ENCODE peak calls at places on chromosomes 1 and 21, in ten cellular contexts. One of them, this sample, is unnamed.

GRCh38 chr1:233409540-233409939 is 82.0 kb downstream of the MAP3K21 start:
- DNase-seq in IMR-90: no peak
- DNase-seq in BE2C: no peak
- DNase-seq in fibroblast of the aortic adventitia: no peak
- DNase-seq in heart left ventricle: no peak
- DNase-seq in HFF-Myc: no peak
- DNase-seq in mesothelial cell of epicardium: no peak
- DNase-seq in AG10803: no peak
- DNase-seq in cardiac muscle cell: no peak
- DNase-seq in spleen: no peak
- DNase-seq in this sample: no peak

GRCh38 chr1:95098196-95098595 is 19.0 kb upstream of the TLCD4 start:
- DNase-seq in IMR-90: peak; percentile 49
- DNase-seq in BE2C: no peak
- DNase-seq in fibroblast of the aortic adventitia: no peak
- DNase-seq in heart left ventricle: no peak
- DNase-seq in HFF-Myc: no peak
- DNase-seq in mesothelial cell of epicardium: no peak
- DNase-seq in AG10803: peak; percentile 62
- DNase-seq in cardiac muscle cell: no peak
- DNase-seq in spleen: no peak
- DNase-seq in this sample: no peak

GRCh38 chr1:24186993-24187790 is at the start of gene IFNLR1:
- DNase-seq in IMR-90: no peak
- DNase-seq in BE2C: peak; percentile 33
- DNase-seq in fibroblast of the aortic adventitia: peak; percentile 12
- DNase-seq in heart left ventricle: peak; percentile 61
- DNase-seq in HFF-Myc: no peak
- DNase-seq in mesothelial cell of epicardium: peak; percentile 64
- DNase-seq in AG10803: peak; percentile 11
- DNase-seq in cardiac muscle cell: peak; percentile 83
- DNase-seq in spleen: peak; percentile 94
- DNase-seq in this sample: no peak

GRCh38 chr1:202282017-202282335 is 59.8 kb downstream of the UBE2T start:
- DNase-seq in IMR-90: no peak
- DNase-seq in BE2C: no peak
- DNase-seq in fibroblast of the aortic adventitia: no peak
- DNase-seq in heart left ventricle: no peak
- DNase-seq in HFF-Myc: no peak
- DNase-seq in mesothelial cell of epicardium: no peak
- DNase-seq in AG10803: no peak
- DNase-seq in cardiac muscle cell: no peak
- DNase-seq in spleen: peak; percentile 56
- DNase-seq in this sample: no peak

GRCh38 chr1:65478379-65479026 is 58.0 kb downstream of the LEPR start:
- DNase-seq in IMR-90: peak; percentile 55
- DNase-seq in BE2C: no peak
- DNase-seq in fibroblast of the aortic adventitia: peak; percentile 44
- DNase-seq in heart left ventricle: no peak
- DNase-seq in HFF-Myc: no peak
- DNase-seq in mesothelial cell of epicardium: no peak
- DNase-seq in AG10803: no peak
- DNase-seq in cardiac muscle cell: no peak
- DNase-seq in spleen: no peak
- DNase-seq in this sample: no peak

GRCh38 chr1:155191904-155192303 is 15.8 kb downstream of the THBS3 start:
- DNase-seq in IMR-90: no peak
- DNase-seq in BE2C: no peak
- DNase-seq in fibroblast of the aortic adventitia: no peak
- DNase-seq in heart left ventricle: peak; percentile 19
- DNase-seq in HFF-Myc: no peak
- DNase-seq in mesothelial cell of epicardium: no peak
- DNase-seq in AG10803: no peak
- DNase-seq in cardiac muscle cell: no peak
- DNase-seq in spleen: no peak
- DNase-seq in this sample: no peak

GRCh38 chr1:226846801-226847200 is 23.6 kb upstream of the PSEN2 start:
- DNase-seq in IMR-90: no peak
- DNase-seq in BE2C: no peak
- DNase-seq in fibroblast of the aortic adventitia: peak; percentile 43
- DNase-seq in heart left ventricle: no peak
- DNase-seq in HFF-Myc: no peak
- DNase-seq in mesothelial cell of epicardium: no peak
- DNase-seq in AG10803: peak; percentile 34
- DNase-seq in cardiac muscle cell: no peak
- DNase-seq in spleen: no peak
- DNase-seq in this sample: no peak

GRCh38 chr21:29656504-29657227 is 283.1 kb downstream of the GRIK1 start:
- DNase-seq in IMR-90: peak; percentile 85
- DNase-seq in BE2C: no peak
- DNase-seq in fibroblast of the aortic adventitia: peak; percentile 77
- DNase-seq in heart left ventricle: no peak
- DNase-seq in HFF-Myc: peak; percentile 35
- DNase-seq in mesothelial cell of epicardium: no peak
- DNase-seq in AG10803: peak; percentile 63
- DNase-seq in cardiac muscle cell: no peak
- DNase-seq in spleen: no peak
- DNase-seq in this sample: no peak

GRCh38 chr1:10768552-10768951 is 27.9 kb downstream of the CASZ1 start:
- DNase-seq in IMR-90: no peak
- DNase-seq in BE2C: no peak
- DNase-seq in fibroblast of the aortic adventitia: no peak
- DNase-seq in heart left ventricle: peak; percentile 15
- DNase-seq in HFF-Myc: no peak
- DNase-seq in mesothelial cell of epicardium: no peak
- DNase-seq in AG10803: no peak
- DNase-seq in cardiac muscle cell: no peak
- DNase-seq in spleen: no peak
- DNase-seq in this sample: no peak

GRCh38 chr1:46535063-46535462 is 16.4 kb downstream of the KNCN start:
- DNase-seq in IMR-90: no peak
- DNase-seq in BE2C: peak; percentile 20
- DNase-seq in fibroblast of the aortic adventitia: no peak
- DNase-seq in heart left ventricle: no peak
- DNase-seq in HFF-Myc: no peak
- DNase-seq in mesothelial cell of epicardium: no peak
- DNase-seq in AG10803: no peak
- DNase-seq in cardiac muscle cell: peak; percentile 51
- DNase-seq in spleen: no peak
- DNase-seq in this sample: no peak

GRCh38 chr21:41135715-41136114 is 32.2 kb upstream of the BACE2 start:
- DNase-seq in IMR-90: no peak
- DNase-seq in BE2C: no peak
- DNase-seq in fibroblast of the aortic adventitia: no peak
- DNase-seq in heart left ventricle: no peak
- DNase-seq in HFF-Myc: no peak
- DNase-seq in mesothelial cell of epicardium: no peak
- DNase-seq in AG10803: no peak
- DNase-seq in cardiac muscle cell: no peak
- DNase-seq in spleen: no peak
- DNase-seq in this sample: no peak

GRCh38 chr1:12435639-12436344 is 182.2 kb downstream of the DHRS3 start:
- DNase-seq in IMR-90: peak; percentile 43
- DNase-seq in BE2C: no peak
- DNase-seq in fibroblast of the aortic adventitia: peak; percentile 34
- DNase-seq in heart left ventricle: no peak
- DNase-seq in HFF-Myc: no peak
- DNase-seq in mesothelial cell of epicardium: no peak
- DNase-seq in AG10803: peak; percentile 16
- DNase-seq in cardiac muscle cell: no peak
- DNase-seq in spleen: no peak
- DNase-seq in this sample: no peak

GRCh38 chr21:38380391-38381137 is 117.7 kb downstream of the ERG start:
- DNase-seq in IMR-90: peak; percentile 8
- DNase-seq in BE2C: no peak
- DNase-seq in fibroblast of the aortic adventitia: peak; percentile 72
- DNase-seq in heart left ventricle: no peak
- DNase-seq in HFF-Myc: no peak
- DNase-seq in mesothelial cell of epicardium: no peak
- DNase-seq in AG10803: no peak
- DNase-seq in cardiac muscle cell: no peak
- DNase-seq in spleen: no peak
- DNase-seq in this sample: no peak
- TF ChIP-seq CTCF in IMR-90: peak; percentile 32
- TF ChIP-seq CTCF in BE2C: peak; percentile 23
- TF ChIP-seq CTCF in fibroblast of the aortic adventitia: peak; percentile 47
- TF ChIP-seq CTCF in heart left ventricle: no peak
- TF ChIP-seq CTCF in HFF-Myc: no peak
- TF ChIP-seq CTCF in mesothelial cell of epicardium: peak; percentile 36
- TF ChIP-seq CTCF in AG10803: peak; percentile 46
- TF ChIP-seq CTCF in cardiac muscle cell: peak; percentile 48
- TF ChIP-seq CTCF in spleen: no peak
- TF ChIP-seq CTCF in this sample: no peak

GRCh38 chr1:44158871-44159270 is 17.4 kb upstream of the KLF18 start:
- DNase-seq in IMR-90: no peak
- DNase-seq in BE2C: no peak
- DNase-seq in fibroblast of the aortic adventitia: no peak
- DNase-seq in heart left ventricle: no peak
- DNase-seq in HFF-Myc: no peak
- DNase-seq in mesothelial cell of epicardium: no peak
- DNase-seq in AG10803: no peak
- DNase-seq in cardiac muscle cell: no peak
- DNase-seq in spleen: no peak
- DNase-seq in this sample: no peak

GRCh38 chr1:44157903-44158302 is 16.5 kb upstream of the KLF18 start:
- DNase-seq in IMR-90: no peak
- DNase-seq in BE2C: no peak
- DNase-seq in fibroblast of the aortic adventitia: no peak
- DNase-seq in heart left ventricle: no peak
- DNase-seq in HFF-Myc: no peak
- DNase-seq in mesothelial cell of epicardium: no peak
- DNase-seq in AG10803: no peak
- DNase-seq in cardiac muscle cell: no peak
- DNase-seq in spleen: no peak
- DNase-seq in this sample: no peak

DNA sequence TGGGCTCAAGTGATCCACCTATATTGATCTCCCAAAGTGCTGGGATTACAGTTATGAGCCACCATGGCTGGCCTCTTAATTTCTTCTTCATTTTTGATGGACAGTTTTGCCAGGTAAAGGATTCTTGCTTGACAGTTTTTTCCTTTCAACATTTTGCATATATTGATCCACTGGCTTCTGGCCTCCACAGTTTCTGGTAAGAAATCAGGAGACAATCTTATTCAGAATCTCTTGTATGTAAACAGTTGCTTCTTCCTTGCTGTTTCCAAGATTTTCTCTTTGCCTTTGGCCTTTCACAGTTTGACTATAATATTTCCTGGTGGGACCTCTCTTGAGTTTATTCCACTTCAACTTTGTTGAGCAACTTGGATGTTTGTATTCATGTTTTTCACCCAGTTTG is 20.1 kb upstream of the KLF18 start:
- DNase-seq in IMR-90: no peak
- DNase-seq in BE2C: no peak
- DNase-seq in fibroblast of the aortic adventitia: no peak
- DNase-seq in heart left ventricle: no peak
- DNase-seq in HFF-Myc: no peak
- DNase-seq in mesothelial cell of epicardium: no peak
- DNase-seq in AG10803: no peak
- DNase-seq in cardiac muscle cell: no peak
- DNase-seq in spleen: no peak
- DNase-seq in this sample: no peak
- TF ChIP-seq CTCF in IMR-90: no peak
- TF ChIP-seq CTCF in BE2C: no peak
- TF ChIP-seq CTCF in fibroblast of the aortic adventitia: no peak
- TF ChIP-seq CTCF in heart left ventricle: no peak
- TF ChIP-seq CTCF in HFF-Myc: no peak
- TF ChIP-seq CTCF in mesothelial cell of epicardium: no peak
- TF ChIP-seq CTCF in AG10803: no peak
- TF ChIP-seq CTCF in cardiac muscle cell: no peak
- TF ChIP-seq CTCF in spleen: no peak
- TF ChIP-seq CTCF in this sample: no peak

DNA sequence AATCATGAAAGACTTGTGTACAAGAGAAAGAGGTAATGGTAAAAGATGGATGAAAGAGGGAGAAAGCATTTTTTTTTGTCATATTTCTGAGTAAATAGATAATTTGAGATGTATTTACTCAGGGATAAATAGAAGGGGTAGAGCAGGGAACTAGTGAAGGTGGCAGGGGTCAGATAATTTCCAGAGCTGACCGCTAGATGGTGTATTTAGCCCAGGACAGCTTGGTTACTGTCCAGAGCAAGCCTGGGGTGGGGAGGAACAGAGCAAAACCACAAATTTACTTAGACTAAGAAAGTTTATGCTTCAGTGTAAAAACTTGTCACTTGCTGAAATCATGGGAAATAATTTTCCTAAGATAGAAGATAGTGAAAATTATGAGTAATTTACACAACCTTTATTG is 91.5 kb downstream of the XCL2 start:
- DNase-seq in IMR-90: no peak
- DNase-seq in BE2C: no peak
- DNase-seq in fibroblast of the aortic adventitia: no peak
- DNase-seq in heart left ventricle: no peak
- DNase-seq in HFF-Myc: no peak
- DNase-seq in mesothelial cell of epicardium: no peak
- DNase-seq in AG10803: no peak
- DNase-seq in cardiac muscle cell: no peak
- DNase-seq in spleen: no peak
- DNase-seq in this sample: no peak
- TF ChIP-seq CTCF in IMR-90: peak; percentile 12
- TF ChIP-seq CTCF in BE2C: peak; percentile 50
- TF ChIP-seq CTCF in fibroblast of the aortic adventitia: peak; percentile 21
- TF ChIP-seq CTCF in heart left ventricle: no peak
- TF ChIP-seq CTCF in HFF-Myc: peak; percentile 24
- TF ChIP-seq CTCF in mesothelial cell of epicardium: no peak
- TF ChIP-seq CTCF in AG10803: no peak
- TF ChIP-seq CTCF in cardiac muscle cell: peak; percentile 18
- TF ChIP-seq CTCF in spleen: no peak
- TF ChIP-seq CTCF in this sample: no peak

GRCh38 chr1:246279402-246279801 is 227.7 kb downstream of the SMYD3 start:
- DNase-seq in IMR-90: no peak
- DNase-seq in BE2C: no peak
- DNase-seq in fibroblast of the aortic adventitia: no peak
- DNase-seq in heart left ventricle: no peak
- DNase-seq in HFF-Myc: no peak
- DNase-seq in mesothelial cell of epicardium: no peak
- DNase-seq in AG10803: no peak
- DNase-seq in cardiac muscle cell: no peak
- DNase-seq in spleen: no peak
- DNase-seq in this sample: no peak

GRCh38 chr1:246281639-246282038 is 225.4 kb downstream of the SMYD3 start:
- DNase-seq in IMR-90: no peak
- DNase-seq in BE2C: no peak
- DNase-seq in fibroblast of the aortic adventitia: no peak
- DNase-seq in heart left ventricle: no peak
- DNase-seq in HFF-Myc: no peak
- DNase-seq in mesothelial cell of epicardium: no peak
- DNase-seq in AG10803: no peak
- DNase-seq in cardiac muscle cell: no peak
- DNase-seq in spleen: no peak
- DNase-seq in this sample: no peak

GRCh38 chr1:246284021-246284420 is 223.1 kb downstream of the SMYD3 start:
- DNase-seq in IMR-90: peak; percentile 70
- DNase-seq in BE2C: no peak
- DNase-seq in fibroblast of the aortic adventitia: no peak
- DNase-seq in heart left ventricle: no peak
- DNase-seq in HFF-Myc: peak; percentile 84
- DNase-seq in mesothelial cell of epicardium: no peak
- DNase-seq in AG10803: no peak
- DNase-seq in cardiac muscle cell: peak; percentile 75
- DNase-seq in spleen: no peak
- DNase-seq in this sample: no peak

GRCh38 chr1:246281195-246281594 is 225.9 kb downstream of the SMYD3 start:
- DNase-seq in IMR-90: no peak
- DNase-seq in BE2C: no peak
- DNase-seq in fibroblast of the aortic adventitia: no peak
- DNase-seq in heart left ventricle: no peak
- DNase-seq in HFF-Myc: no peak
- DNase-seq in mesothelial cell of epicardium: no peak
- DNase-seq in AG10803: no peak
- DNase-seq in cardiac muscle cell: no peak
- DNase-seq in spleen: no peak
- DNase-seq in this sample: no peak

GRCh38 chr1:246280551-246280950 is 226.5 kb downstream of the SMYD3 start:
- DNase-seq in IMR-90: peak; percentile 60
- DNase-seq in BE2C: peak; percentile 42
- DNase-seq in fibroblast of the aortic adventitia: peak; percentile 65
- DNase-seq in heart left ventricle: no peak
- DNase-seq in HFF-Myc: peak; percentile 9
- DNase-seq in mesothelial cell of epicardium: no peak
- DNase-seq in AG10803: peak; percentile 37
- DNase-seq in cardiac muscle cell: peak; percentile 31
- DNase-seq in spleen: no peak
- DNase-seq in this sample: no peak
- TF ChIP-seq CTCF in IMR-90: peak; percentile 56
- TF ChIP-seq CTCF in BE2C: peak; percentile 53
- TF ChIP-seq CTCF in fibroblast of the aortic adventitia: peak; percentile 36
- TF ChIP-seq CTCF in heart left ventricle: no peak
- TF ChIP-seq CTCF in HFF-Myc: no peak
- TF ChIP-seq CTCF in mesothelial cell of epicardium: peak; percentile 12
- TF ChIP-seq CTCF in AG10803: peak; percentile 46
- TF ChIP-seq CTCF in cardiac muscle cell: peak; percentile 32
- TF ChIP-seq CTCF in spleen: peak; percentile 5
- TF ChIP-seq CTCF in this sample: no peak

This sample was measured in omental fat pad.